ENCODE peak calls at places on chromosomes 4 and X, in eight cellular contexts. One of them, this sample, is unnamed.

GRCh38 chrX:11446331-11446730 is 153.1 kb downstream of the AMELX start:
- DNase-seq in substantia nigra: no peak
- DNase-seq in OCI-LY7: no peak
- DNase-seq in OCI-M1: no peak
- DNase-seq in neural progenitor cell: no peak
- DNase-seq in dermis blood vessel endothelial cell: no peak
- DNase-seq in prostate gland: no peak
- DNase-seq in T1000: no peak
- DNase-seq in this sample: no peak

GRCh38 chrX:37904833-37905232 is 57.5 kb upstream of the DYNLT3 start:
- DNase-seq in T1000: no peak
- DNase-seq in dermis blood vessel endothelial cell: no peak
- DNase-seq in substantia nigra: no peak
- DNase-seq in OCI-LY7: no peak
- DNase-seq in prostate gland: no peak
- DNase-seq in neural progenitor cell: no peak
- DNase-seq in OCI-M1: no peak
- DNase-seq in this sample: no peak

GRCh38 chr4:9781343-9782135 is at the start of gene DRD5:
- DNase-seq in dermis blood vessel endothelial cell: no peak
- DNase-seq in prostate gland: no peak
- DNase-seq in T1000: no peak
- DNase-seq in OCI-LY7: no peak
- DNase-seq in OCI-M1: no peak
- DNase-seq in substantia nigra: no peak
- DNase-seq in neural progenitor cell: peak
- DNase-seq in this sample: no peak

GRCh38 chr4:176841730-176842129 is 49.0 kb upstream of the VEGFC start:
- DNase-seq in T1000: no peak
- DNase-seq in substantia nigra: no peak
- DNase-seq in dermis blood vessel endothelial cell: peak
- DNase-seq in OCI-M1: no peak
- DNase-seq in prostate gland: no peak
- DNase-seq in OCI-LY7: no peak
- DNase-seq in neural progenitor cell: no peak
- DNase-seq in this sample: no peak

GRCh38 chr4:123811763-123812390 is 415.3 kb downstream of the SPRY1 start:
- DNase-seq in prostate gland: no peak
- DNase-seq in OCI-LY7: peak
- DNase-seq in substantia nigra: no peak
- DNase-seq in T1000: no peak
- DNase-seq in dermis blood vessel endothelial cell: no peak
- DNase-seq in neural progenitor cell: no peak
- DNase-seq in OCI-M1: no peak
- DNase-seq in this sample: no peak

GRCh38 chrX:10608099-10608498 is 12.3 kb downstream of the MID1 start:
- DNase-seq in dermis blood vessel endothelial cell: no peak
- DNase-seq in OCI-LY7: no peak
- DNase-seq in T1000: no peak
- DNase-seq in substantia nigra: no peak
- DNase-seq in OCI-M1: no peak
- DNase-seq in prostate gland: no peak
- DNase-seq in neural progenitor cell: no peak
- DNase-seq in this sample: no peak

GRCh38 chr4:124913237-124913636 is 200.7 kb upstream of the ANKRD50 start:
- DNase-seq in OCI-LY7: no peak
- DNase-seq in prostate gland: no peak
- DNase-seq in neural progenitor cell: no peak
- DNase-seq in substantia nigra: no peak
- DNase-seq in T1000: no peak
- DNase-seq in OCI-M1: no peak
- DNase-seq in dermis blood vessel endothelial cell: no peak
- DNase-seq in this sample: no peak

GRCh38 chr4:41365726-41366125 is 109.0 kb downstream of the UCHL1 start:
- DNase-seq in neural progenitor cell: peak
- DNase-seq in substantia nigra: peak
- DNase-seq in T1000: no peak
- DNase-seq in OCI-LY7: no peak
- DNase-seq in OCI-M1: no peak
- DNase-seq in prostate gland: no peak
- DNase-seq in dermis blood vessel endothelial cell: no peak
- DNase-seq in this sample: peak

GRCh38 chr4:155745984-155746383 is 12.8 kb upstream of the GUCY1B1 start:
- DNase-seq in OCI-LY7: no peak
- DNase-seq in dermis blood vessel endothelial cell: no peak
- DNase-seq in neural progenitor cell: no peak
- DNase-seq in substantia nigra: no peak
- DNase-seq in T1000: no peak
- DNase-seq in prostate gland: no peak
- DNase-seq in OCI-M1: no peak
- DNase-seq in this sample: no peak

GRCh38 chrX:130251671-130252070 is 17.0 kb downstream of the ZNF280C start:
- DNase-seq in OCI-M1: no peak
- DNase-seq in prostate gland: no peak
- DNase-seq in OCI-LY7: no peak
- DNase-seq in dermis blood vessel endothelial cell: no peak
- DNase-seq in T1000: no peak
- DNase-seq in substantia nigra: no peak
- DNase-seq in neural progenitor cell: no peak
- DNase-seq in this sample: no peak

GRCh38 chr4:154854362-154854761 is 73.3 kb downstream of the RBM46 start:
- DNase-seq in T1000: no peak
- DNase-seq in neural progenitor cell: peak
- DNase-seq in prostate gland: no peak
- DNase-seq in OCI-M1: peak
- DNase-seq in OCI-LY7: no peak
- DNase-seq in substantia nigra: no peak
- DNase-seq in dermis blood vessel endothelial cell: no peak
- DNase-seq in this sample: no peak

GRCh38 chr4:76430519-76431388 is 4.3 kb upstream of the SHROOM3 start:
- DNase-seq in prostate gland: peak
- DNase-seq in OCI-LY7: peak
- DNase-seq in OCI-M1: peak
- DNase-seq in substantia nigra: no peak
- DNase-seq in T1000: no peak
- DNase-seq in neural progenitor cell: peak
- DNase-seq in dermis blood vessel endothelial cell: peak
- DNase-seq in this sample: no peak

GRCh38 chr4:153729901-153730300 is 29.9 kb downstream of the RNF175 start:
- DNase-seq in prostate gland: no peak
- DNase-seq in substantia nigra: no peak
- DNase-seq in dermis blood vessel endothelial cell: no peak
- DNase-seq in OCI-M1: no peak
- DNase-seq in neural progenitor cell: no peak
- DNase-seq in T1000: no peak
- DNase-seq in OCI-LY7: no peak
- DNase-seq in this sample: no peak

GRCh38 chr4:15955670-15956069 is 7.3 kb downstream of the FGFBP2 start:
- DNase-seq in substantia nigra: no peak
- DNase-seq in dermis blood vessel endothelial cell: peak
- DNase-seq in OCI-LY7: peak
- DNase-seq in T1000: no peak
- DNase-seq in neural progenitor cell: no peak
- DNase-seq in prostate gland: no peak
- DNase-seq in OCI-M1: no peak
- DNase-seq in this sample: no peak

GRCh38 chr4:184255361-184255760 is 37.7 kb upstream of the ENPP6 start:
- DNase-seq in substantia nigra: no peak
- DNase-seq in OCI-M1: no peak
- DNase-seq in neural progenitor cell: peak
- DNase-seq in dermis blood vessel endothelial cell: no peak
- DNase-seq in OCI-LY7: no peak
- DNase-seq in T1000: no peak
- DNase-seq in prostate gland: no peak
- DNase-seq in this sample: peak

GRCh38 chr4:121307441-121308327 is 73.1 kb downstream of the QRFPR start:
- DNase-seq in neural progenitor cell: peak
- DNase-seq in T1000: peak
- DNase-seq in OCI-LY7: peak
- DNase-seq in prostate gland: no peak
- DNase-seq in dermis blood vessel endothelial cell: peak
- DNase-seq in substantia nigra: no peak
- DNase-seq in OCI-M1: peak
- DNase-seq in this sample: no peak

GRCh38 chr4:41644288-41644914 is 104.1 kb downstream of the PHOX2B start:
- DNase-seq in substantia nigra: peak
- DNase-seq in T1000: no peak
- DNase-seq in OCI-M1: no peak
- DNase-seq in OCI-LY7: no peak
- DNase-seq in neural progenitor cell: peak
- DNase-seq in dermis blood vessel endothelial cell: peak
- DNase-seq in prostate gland: peak
- DNase-seq in this sample: peak

GRCh38 chrX:149259241-149259640 is 245.9 kb downstream of the IDS start:
- DNase-seq in T1000: no peak
- DNase-seq in prostate gland: no peak
- DNase-seq in dermis blood vessel endothelial cell: no peak
- DNase-seq in OCI-LY7: no peak
- DNase-seq in neural progenitor cell: no peak
- DNase-seq in OCI-M1: no peak
- DNase-seq in substantia nigra: no peak
- DNase-seq in this sample: no peak

GRCh38 chr4:142944565-142944964 is 98.5 kb upstream of the INPP4B start:
- DNase-seq in prostate gland: no peak
- DNase-seq in T1000: no peak
- DNase-seq in OCI-LY7: no peak
- DNase-seq in dermis blood vessel endothelial cell: no peak
- DNase-seq in substantia nigra: no peak
- DNase-seq in OCI-M1: no peak
- DNase-seq in neural progenitor cell: no peak
- DNase-seq in this sample: no peak

GRCh38 chrX:7730071-7730470 is 112.9 kb upstream of the VCX start:
- DNase-seq in dermis blood vessel endothelial cell: no peak
- DNase-seq in prostate gland: no peak
- DNase-seq in substantia nigra: no peak
- DNase-seq in neural progenitor cell: no peak
- DNase-seq in OCI-LY7: no peak
- DNase-seq in OCI-M1: no peak
- DNase-seq in T1000: no peak
- DNase-seq in this sample: no peak

GRCh38 chr4:74544655-74545361 is 99.9 kb downstream of the AREG start:
- DNase-seq in prostate gland: no peak
- DNase-seq in OCI-LY7: no peak
- DNase-seq in dermis blood vessel endothelial cell: peak
- DNase-seq in OCI-M1: no peak
- DNase-seq in neural progenitor cell: no peak
- DNase-seq in substantia nigra: no peak
- DNase-seq in T1000: no peak
- DNase-seq in this sample: no peak

GRCh38 chr4:18111100-18111499 is 89.5 kb upstream of the LCORL start:
- DNase-seq in substantia nigra: no peak
- DNase-seq in OCI-M1: no peak
- DNase-seq in OCI-LY7: no peak
- DNase-seq in T1000: no peak
- DNase-seq in prostate gland: no peak
- DNase-seq in dermis blood vessel endothelial cell: no peak
- DNase-seq in neural progenitor cell: no peak
- DNase-seq in this sample: no peak

GRCh38 chrX:148459343-148459742 is 41.1 kb upstream of the AFF2 start:
- DNase-seq in T1000: no peak
- DNase-seq in prostate gland: no peak
- DNase-seq in neural progenitor cell: no peak
- DNase-seq in dermis blood vessel endothelial cell: no peak
- DNase-seq in OCI-LY7: peak
- DNase-seq in substantia nigra: no peak
- DNase-seq in OCI-M1: no peak
- DNase-seq in this sample: no peak

GRCh38 chrX:56729152-56729557 is at the start of gene NBDY:
- DNase-seq in substantia nigra: peak
- DNase-seq in OCI-LY7: peak
- DNase-seq in neural progenitor cell: peak
- DNase-seq in T1000: peak
- DNase-seq in dermis blood vessel endothelial cell: peak
- DNase-seq in OCI-M1: peak
- DNase-seq in prostate gland: peak
- DNase-seq in this sample: peak

GRCh38 chr4:145956288-145956890 is 17.8 kb upstream of the ZNF827 start:
- DNase-seq in dermis blood vessel endothelial cell: peak
- DNase-seq in neural progenitor cell: peak
- DNase-seq in OCI-LY7: peak
- DNase-seq in T1000: no peak
- DNase-seq in substantia nigra: no peak
- DNase-seq in OCI-M1: peak
- DNase-seq in prostate gland: no peak
- DNase-seq in this sample: no peak

GRCh38 chr4:125833-126232 is 1.5 kb downstream of the ZNF718 start:
- DNase-seq in dermis blood vessel endothelial cell: no peak
- DNase-seq in substantia nigra: no peak
- DNase-seq in OCI-M1: no peak
- DNase-seq in neural progenitor cell: peak
- DNase-seq in prostate gland: no peak
- DNase-seq in T1000: no peak
- DNase-seq in OCI-LY7: no peak
- DNase-seq in this sample: no peak

This sample was measured in C1 segment of cervical spinal cord.